ENCODE peak calls at places on chromosomes 7 and 10, in six cellular contexts. E, Z, A, O, W and X are unnamed samples.
A peak's percentile ranks its signal among the peaks of the same experiment; 100 is the strongest.

GRCh38 chr10:34437897-34438296 is 377.2 kb downstream of the PARD3 start:
- DNase-seq in E (no peak), Z (no peak), A (no peak), O (no peak), W (no peak), X (no peak)

GRCh38 chr10:103985726-103986125 is 18.8 kb downstream of the SLK start:
- DNase-seq in E (no peak), Z (no peak), A (no peak), O (no peak), W (no peak), X (no peak)

GRCh38 chr10:63256047-63256773 is 123.1 kb downstream of the NRBF2 start:
- DNase-seq in E (no peak), Z (no peak), A (no peak), O (no peak), W (no peak), X (no peak)

GRCh38 chr7:84422790-84423189 is 228.2 kb upstream of the SEMA3A start:
- DNase-seq in E (no peak), Z (no peak), A (no peak), O (no peak), W (no peak), X (no peak)

GRCh38 chr7:21580073-21580521 is 37.3 kb downstream of the DNAH11 start:
- DNase-seq in E (no peak), Z (no peak), A (no peak), O (no peak), W (no peak), X (no peak)

GRCh38 chr7:5831196-5831595 is 49.4 kb upstream of the OCM start:
- DNase-seq in E (no peak), Z (peak; percentile 75), A (no peak), O (no peak), W (no peak), X (no peak)

GRCh38 chr7:17939670-17940301 is 508 bp downstream of the SNX13 start:
- DNase-seq in E (peak; percentile 4), Z (peak; percentile 53), A (no peak), O (no peak), W (peak; percentile 34), X (peak; percentile 52)

GRCh38 chr7:94664023-94664422 is 8.1 kb upstream of the SGCE start:
- DNase-seq in E (no peak), Z (no peak), A (no peak), O (no peak), W (no peak), X (no peak)

GRCh38 chr7:17289074-17289665 is 9.3 kb upstream of the AHR start:
- DNase-seq in E (no peak), Z (no peak), A (no peak), O (no peak), W (no peak), X (no peak)

GRCh38 chr10:16891375-16892313 is 74.4 kb upstream of the RSU1 start:
- DNase-seq in E (no peak), Z (peak; percentile 86), A (peak; percentile 37), O (no peak), W (peak; percentile 19), X (no peak)

GRCh38 chr7:116582806-116583444 is 58.1 kb downstream of the CAV1 start:
- DNase-seq in E (no peak), Z (no peak), A (no peak), O (no peak), W (no peak), X (no peak)

GRCh38 chr7:98754041-98754479 is 115.8 kb downstream of the TMEM130 start:
- DNase-seq in E (no peak), Z (peak; percentile 70), A (no peak), O (no peak), W (no peak), X (no peak)

GRCh38 chr7:33040803-33041516 is 21.6 kb downstream of the NT5C3A start:
- DNase-seq in E (no peak), Z (no peak), A (peak; percentile 70), O (no peak), W (peak; percentile 46), X (no peak)

GRCh38 chr10:132146941-132147915 is 39.5 kb upstream of the DPYSL4 start:
- DNase-seq in E (no peak), Z (no peak), A (no peak), O (no peak), W (no peak), X (no peak)

GRCh38 chr10:60978287-60979115 is 34.5 kb upstream of the RHOBTB1 start:
- DNase-seq in E (no peak), Z (no peak), A (no peak), O (no peak), W (no peak), X (no peak)

GRCh38 chr7:6619961-6620360 is 4.6 kb downstream of the ZNF853 start:
- DNase-seq in E (no peak), Z (no peak), A (no peak), O (no peak), W (no peak), X (no peak)

GRCh38 chr10:24722676-24723385 is 856 bp downstream of the ARHGAP21 start:
- DNase-seq in E (no peak), Z (peak; percentile 88), A (peak; percentile 58), O (no peak), W (peak; percentile 31), X (peak; percentile 64)

GRCh38 chr10:32072025-32072787 is 16.0 kb upstream of the KIF5B start:
- DNase-seq in E (no peak), Z (no peak), A (no peak), O (no peak), W (no peak), X (no peak)

DNA sequence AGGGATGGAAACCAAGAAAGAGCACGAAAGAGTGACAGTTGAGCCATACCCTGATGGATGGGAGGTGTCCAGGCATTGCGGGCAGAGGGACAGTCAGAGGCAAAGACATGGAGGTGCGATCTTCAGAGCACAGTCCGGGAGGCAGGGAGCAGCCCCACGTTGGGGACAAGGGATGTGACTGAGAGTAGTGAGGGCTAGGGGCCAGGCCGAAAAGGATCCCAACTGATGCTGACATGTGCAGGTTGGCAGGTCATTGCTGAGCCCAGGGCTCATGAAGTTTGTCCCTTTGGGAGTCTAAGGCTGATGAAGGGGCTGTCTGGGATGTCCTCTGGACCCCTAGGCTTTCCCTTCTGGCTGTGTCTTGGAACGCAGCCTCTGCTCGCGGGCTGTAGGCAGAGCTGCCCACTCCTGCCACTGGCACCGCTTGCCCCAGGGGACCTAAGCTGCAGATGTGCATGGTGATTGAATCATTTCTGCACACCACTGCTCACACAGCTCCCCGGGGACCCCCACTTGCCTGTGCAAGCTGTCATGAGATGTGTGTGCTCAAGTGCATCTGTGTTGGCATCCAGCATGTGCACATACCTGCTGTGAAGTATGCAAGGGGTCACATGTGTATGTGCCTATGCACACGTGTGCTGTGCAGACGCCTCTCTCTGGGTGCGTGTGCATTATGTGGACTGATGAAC is 125.1 kb downstream of the ZMIZ1 start:
- DNase-seq in E (no peak), Z (no peak), A (no peak), O (no peak), W (no peak), X (no peak)
- H3K27ac ChIP-seq in E (no peak overlapping the region), Z (no peak overlapping the region), A (no peak overlapping the region), O (peak overlapping the region; percentile 36), W (no peak overlapping the region), X (no peak overlapping the region)

DNA sequence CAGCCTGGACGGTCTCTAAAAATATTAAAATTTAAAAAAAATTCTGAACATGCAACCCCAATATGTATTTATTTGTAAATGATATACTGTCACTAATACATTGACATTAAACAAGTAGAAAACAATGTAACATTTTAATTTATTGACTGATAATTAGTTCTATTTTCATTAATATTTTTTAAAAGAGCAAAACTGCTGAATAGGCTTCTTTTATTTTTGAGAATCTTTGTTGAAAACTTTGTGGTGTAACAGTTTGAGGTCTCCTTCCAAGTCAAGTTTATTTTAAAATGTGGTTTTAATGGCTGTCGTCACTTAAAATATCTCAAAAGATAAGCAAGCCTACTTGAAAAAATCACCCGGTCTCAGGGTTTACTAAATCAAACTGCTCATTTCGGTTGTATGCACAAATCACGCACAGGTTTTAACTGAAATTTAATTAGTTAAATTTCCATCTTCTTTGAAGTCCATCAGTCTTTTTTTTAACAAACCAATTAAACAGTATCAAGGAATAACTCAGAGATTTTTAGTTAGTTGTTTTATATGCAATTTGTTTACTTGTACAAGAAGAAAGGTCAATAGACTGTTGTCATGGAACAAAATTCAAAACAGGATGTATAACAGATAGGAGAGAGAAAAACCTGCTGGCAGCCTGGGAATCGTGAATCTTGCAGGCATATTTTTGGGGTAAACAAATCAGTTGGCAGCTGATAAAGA is 9.8 kb upstream of the EDRF1 start:
- DNase-seq in E (no peak), Z (no peak), A (no peak), O (no peak), W (no peak), X (no peak)
- H3K27ac ChIP-seq in E (no peak overlapping the region), Z (no peak overlapping the region), A (no peak overlapping the region), O (no peak overlapping the region), W (no peak overlapping the region), X (no peak overlapping the region)

GRCh38 chr10:97683556-97684357 is 3.3 kb downstream of the AVPI1 start:
- DNase-seq in E (no peak), Z (no peak), A (no peak), O (no peak), W (no peak), X (no peak)
- H3K27ac ChIP-seq in E (peak overlapping the region; percentile 39), Z (no peak overlapping the region), A (no peak overlapping the region), O (peak overlapping the region; percentile 78), W (no peak overlapping the region), X (no peak overlapping the region)

GRCh38 chr10:110002801-110003523 is 4.8 kb upstream of the ADD3 start:
- DNase-seq in E (no peak), Z (no peak), A (no peak), O (no peak), W (no peak), X (no peak)

GRCh38 chr10:110007171-110007700 is 548 bp upstream of the ADD3 start:
- DNase-seq in E (no peak), Z (no peak), A (no peak), O (peak; percentile 52), W (no peak), X (peak; percentile 77)

GRCh38 chr10:110005716-110006115 is 2.1 kb upstream of the ADD3 start:
- DNase-seq in E (no peak), Z (peak; percentile 56), A (no peak), O (no peak), W (no peak), X (peak; percentile 59)

GRCh38 chr10:110006358-110007170 is 1.2 kb upstream of the ADD3 start:
- DNase-seq in E (peak; percentile 64), Z (peak; percentile 32), A (no peak), O (no peak), W (peak; percentile 1), X (no peak)

DNA sequence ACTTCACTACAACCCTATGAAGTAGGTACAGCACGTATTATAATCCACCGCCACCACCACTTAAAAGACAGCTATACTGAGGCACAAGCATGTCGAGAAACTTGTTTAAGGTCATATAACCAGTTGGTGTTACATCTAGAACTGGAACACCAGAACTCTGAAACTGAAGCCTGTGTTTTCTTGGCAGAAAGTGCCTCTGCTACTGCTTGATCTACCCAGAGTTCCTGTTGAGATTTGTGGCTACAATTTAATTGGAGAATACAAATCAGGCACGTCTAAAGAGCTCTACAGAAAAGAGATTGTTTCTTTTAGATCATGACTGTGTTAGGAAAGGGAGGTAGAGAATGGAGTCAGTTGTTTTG is 4.3 kb upstream of the ADD3 start:
- DNase-seq in E (no peak), Z (no peak), A (no peak), O (no peak), W (no peak), X (no peak)
- H3K27ac ChIP-seq in E (no peak overlapping the region), Z (no peak overlapping the region), A (no peak overlapping the region), O (no peak overlapping the region), W (no peak overlapping the region), X (peak overlapping the region; percentile 66)

GRCh38 chr10:130790339-130790738 is 521.2 kb downstream of the TCERG1L start:
- DNase-seq in E (no peak), Z (no peak), A (no peak), O (no peak), W (no peak), X (no peak)
- H3K27ac ChIP-seq in E (no peak overlapping the region), Z (no peak overlapping the region), A (no peak overlapping the region), O (no peak overlapping the region), W (no peak overlapping the region), X (no peak overlapping the region)

GRCh38 chr10:89001428-89002072 is 11.0 kb downstream of the FAS start:
- DNase-seq in E (no peak), Z (peak; percentile 14), A (no peak), O (no peak), W (no peak), X (no peak)
- H3K27ac ChIP-seq in E (no peak overlapping the region), Z (no peak overlapping the region), A (peak overlapping the region; percentile 74), O (peak overlapping the region; percentile 37), W (peak overlapping the region; percentile 21), X (no peak overlapping the region)